ENCODE peak calls at places on chromosomes 7 and 10, in eight cellular contexts. R, N, T, S, H, Y, A and P are unnamed samples.

GRCh38 chr10:77318739-77319138 is 318.9 kb downstream of the KCNMA1 start:
- DNase-seq in R (no peak), N (no peak), T (no peak), S (no peak), H (no peak), Y (no peak), A (no peak), P (no peak)

GRCh38 chr7:67738958-67739357 is 742.3 kb downstream of the TYW1 start:
- DNase-seq in R (no peak), N (no peak), T (no peak), S (no peak), H (peak; percentile 26), Y (no peak), A (no peak), P (peak; percentile 89)

GRCh38 chr10:97722980-97723379 is 9.4 kb downstream of the MARVELD1 start:
- DNase-seq in R (peak; percentile 34), N (no peak), T (no peak), S (no peak), H (no peak), Y (peak; percentile 16), A (no peak), P (no peak)

GRCh38 chr7:45174328-45174610 is 16.7 kb downstream of the RAMP3 start:
- DNase-seq in R (no peak), N (no peak), T (no peak), S (no peak), H (no peak), Y (no peak), A (no peak), P (no peak)

GRCh38 chr7:132061931-132062330 is 505.5 kb upstream of the PODXL start:
- DNase-seq in R (peak; percentile 23), N (no peak), T (no peak), S (no peak), H (no peak), Y (no peak), A (no peak), P (peak; percentile 52)

GRCh38 chr10:44395396-44395795 is 10.5 kb upstream of the CXCL12 start:
- DNase-seq in R (no peak), N (peak; percentile 59), T (no peak), S (no peak), H (no peak), Y (no peak), A (no peak), P (peak; percentile 58)

GRCh38 chr10:5645375-5645774 is 21.0 kb downstream of the ASB13 start:
- DNase-seq in R (no peak), N (no peak), T (no peak), S (no peak), H (no peak), Y (peak; percentile 35), A (no peak), P (no peak)

GRCh38 chr10:28285816-28286215 is 17.0 kb downstream of the MPP7 start:
- DNase-seq in R (no peak), N (no peak), T (no peak), S (no peak), H (no peak), Y (no peak), A (no peak), P (no peak)

GRCh38 chr10:124917168-124917938 is 24.6 kb upstream of the ZRANB1 start:
- DNase-seq in R (peak; percentile 29), N (no peak), T (peak; percentile 19), S (no peak), H (peak; percentile 51), Y (peak; percentile 87), A (peak; percentile 16), P (peak; percentile 90)

GRCh38 chr7:142864980-142865747 is 10.3 kb downstream of the EPHB6 start:
- DNase-seq in R (no peak), N (no peak), T (no peak), S (no peak), H (peak; percentile 10), Y (peak; percentile 43), A (no peak), P (peak; percentile 85)

GRCh38 chr7:84524714-84525694 is 330.4 kb upstream of the SEMA3A start:
- DNase-seq in R (peak; percentile 76), N (no peak), T (no peak), S (no peak), H (peak; percentile 94), Y (no peak), A (no peak), P (no peak)

GRCh38 chr10:374354-374753 is 239.1 kb downstream of the ZMYND11 start:
- DNase-seq in R (no peak), N (no peak), T (no peak), S (no peak), H (no peak), Y (no peak), A (no peak), P (no peak)

GRCh38 chr10:129913021-129913695 is 50.9 kb downstream of the EBF3 start:
- DNase-seq in R (no peak), N (no peak), T (no peak), S (no peak), H (no peak), Y (no peak), A (no peak), P (no peak)